ENCODE peak calls at places on chromosomes 6 and 20, in seven cellular contexts. V, M, N, W, T, K and L are unnamed samples.

GRCh38 chr6:26103141-26103769 is 16.0 kb downstream of the HFE start:
- DNase-seq in K (no peak), M (no peak), T (no peak), N (no peak), V (no peak), W (no peak), L (no peak)

GRCh38 chr6:90149280-90149679 is 147.4 kb downstream of the BACH2 start:
- DNase-seq in M (no peak), W (no peak), N (no peak), T (no peak), K (no peak), V (no peak), L (no peak)

GRCh38 chr20:59598625-59599310 is 5.6 kb upstream of the PHACTR3 start:
- DNase-seq in K (no peak), M (no peak), N (peak), V (no peak), W (peak), T (peak), L (no peak)

GRCh38 chr6:39231386-39231785 is 2.1 kb upstream of the KCNK5 start:
- DNase-seq in V (no peak), W (no peak), M (no peak), T (no peak), N (no peak), K (no peak), L (no peak)

GRCh38 chr6:36035240-36035639 is 7.6 kb downstream of the MAPK14 start:
- DNase-seq in V (no peak), K (no peak), N (no peak), W (no peak), T (no peak), M (no peak), L (no peak)

GRCh38 chr6:90106449-90106848 is 190.2 kb downstream of the BACH2 start:
- DNase-seq in K (no peak), W (no peak), M (no peak), N (no peak), V (no peak), T (no peak), L (no peak)

GRCh38 chr6:132961122-132961521 is 146.8 kb downstream of the RPS12 start:
- DNase-seq in N (no peak), T (no peak), M (no peak), W (no peak), K (no peak), V (no peak), L (no peak)

GRCh38 chr6:91271807-91272206 is 684.9 kb upstream of the MAP3K7 start:
- DNase-seq in M (no peak), V (no peak), K (no peak), W (no peak), T (no peak), N (no peak), L (no peak)

GRCh38 chr6:157075549-157076426 is 247.5 kb downstream of the TMEM242 start:
- DNase-seq in K (no peak), N (peak), W (peak), T (no peak), M (no peak), V (no peak), L (no peak)

GRCh38 chr6:55666811-55667210 is 87.8 kb upstream of the HMGCLL1 start:
- DNase-seq in K (no peak), W (no peak), N (no peak), M (no peak), V (no peak), T (no peak), L (no peak)

GRCh38 chr20:19430641-19431307 is 218.3 kb downstream of the SLC24A3 start:
- DNase-seq in N (no peak), V (no peak), M (no peak), K (no peak), T (no peak), W (no peak), L (no peak)

GRCh38 chr6:73516712-73517489 is 3.9 kb downstream of the EEF1A1 start:
- DNase-seq in N (no peak), K (no peak), V (no peak), M (no peak), W (no peak), T (no peak), L (no peak)

GRCh38 chr6:129621252-129621651 is 88.7 kb downstream of the ARHGAP18 start:
- DNase-seq in K (peak), M (no peak), T (peak), W (no peak), V (no peak), N (peak), L (no peak)

GRCh38 chr6:56984374-56984773 is 29.5 kb downstream of the BEND6 start:
- DNase-seq in T (no peak), K (no peak), N (no peak), M (no peak), W (no peak), V (no peak), L (no peak)

GRCh38 chr6:167214216-167214615 is 56.4 kb upstream of the GPR31 start:
- DNase-seq in K (no peak), W (no peak), M (no peak), V (no peak), T (no peak), N (no peak), L (no peak)

GRCh38 chr6:163335671-163336545 is 78.6 kb upstream of the QKI start:
- DNase-seq in T (peak), W (no peak), V (no peak), N (no peak), K (no peak), M (no peak), L (no peak)

GRCh38 chr6:11900662-11901598 is 111.2 kb upstream of the HIVEP1 start:
- DNase-seq in W (no peak), M (no peak), V (no peak), K (no peak), N (no peak), T (no peak), L (no peak)

GRCh38 chr20:63118786-63119450 is 97.0 kb downstream of the YTHDF1 start:
- DNase-seq in K (no peak), N (no peak), M (no peak), W (no peak), V (peak), T (no peak), L (no peak)

GRCh38 chr6:13278184-13278583 is 50.2 kb downstream of the TBC1D7 start:
- DNase-seq in N (peak), T (peak), V (no peak), M (no peak), W (no peak), K (no peak), L (no peak)

GRCh38 chr6:108564178-108564577 is 3.5 kb downstream of the FOXO3 start:
- DNase-seq in M (no peak), T (no peak), K (no peak), V (no peak), N (no peak), W (peak), L (no peak)

GRCh38 chr20:51462566-51463276 is 79.8 kb downstream of the NFATC2 start:
- DNase-seq in V (peak), T (no peak), M (no peak), W (no peak), N (no peak), K (no peak), L (peak)

GRCh38 chr6:132898376-132898775 is 84.0 kb downstream of the RPS12 start:
- DNase-seq in M (no peak), N (no peak), K (no peak), T (no peak), W (no peak), V (no peak), L (no peak)